ENCODE peak calls at places on chromosomes 11 and 22, in nine cellular contexts. U is CD8-positive, alpha-beta T cell; O is IMR-90; I is brain microvascular endothelial cell; X is heart right ventricle; Q is stomach; C is A549; W is Panc1; R is foreskin fibroblast. J is an unnamed sample.

GRCh38 chr11:74838188-74838587 is 89.5 kb downstream of the RNF169 start:
- DNase-seq in U (no peak), O (peak; percentile 23), I (no peak), X (no peak), Q (no peak), C (no peak), W (no peak), R (no peak), J (no peak)

GRCh38 chr11:31825453-31826391 is 14.6 kb upstream of the PAX6 start:
- DNase-seq in U (no peak), O (no peak), I (no peak), X (no peak), Q (no peak), C (no peak), W (no peak), R (no peak), J (no peak)

GRCh38 chr11:69883292-69884255 is 64.4 kb upstream of the FGF3 start:
- DNase-seq in U (no peak), O (no peak), I (no peak), X (no peak), Q (no peak), C (no peak), W (no peak), R (no peak), J (no peak)

GRCh38 chr22:48287031-48287430 is 1524.6 kb downstream of the TBC1D22A start:
- DNase-seq in U (no peak), O (no peak), I (no peak), X (no peak), Q (no peak), C (peak; percentile 25), W (no peak), R (no peak), J (no peak)

GRCh38 chr11:121248496-121248895 is 44.1 kb upstream of the SC5D start:
- DNase-seq in U (no peak), O (no peak), I (no peak), X (no peak), Q (no peak), C (no peak), W (no peak), R (no peak), J (no peak)

GRCh38 chr22:18032455-18033101 is 8.2 kb upstream of the MICAL3 start:
- DNase-seq in U (no peak), O (peak; percentile 83), I (peak; percentile 14), X (no peak), Q (no peak), C (peak; percentile 48), W (peak; percentile 72), R (peak; percentile 93), J (no peak)

GRCh38 chr11:71131861-71132260 is 120.5 kb downstream of the SHANK2 start:
- DNase-seq in U (no peak), O (no peak), I (no peak), X (no peak), Q (no peak), C (no peak), W (no peak), R (no peak), J (no peak)

GRCh38 chr11:111417011-111417765 is 38.1 kb upstream of the POU2AF1 start:
- DNase-seq in U (no peak), O (peak; percentile 73), I (no peak), X (no peak), Q (no peak), C (no peak), W (no peak), R (no peak), J (no peak)

GRCh38 chr11:46868912-46869311 is 22.8 kb upstream of the CKAP5 start:
- DNase-seq in U (no peak), O (no peak), I (no peak), X (no peak), Q (no peak), C (no peak), W (no peak), R (no peak), J (no peak)

GRCh38 chr11:20647976-20648565 is 21.3 kb upstream of the NELL1 start:
- DNase-seq in U (no peak), O (peak; percentile 33), I (peak; percentile 45), X (no peak), Q (peak; percentile 36), C (peak; percentile 41), W (peak; percentile 51), R (peak; percentile 61), J (peak; percentile 8)

GRCh38 chr11:90635145-90635544 is 412.3 kb upstream of the CHORDC1 start:
- DNase-seq in U (no peak), O (no peak), I (no peak), X (no peak), Q (no peak), C (no peak), W (no peak), R (no peak), J (no peak)

GRCh38 chr11:33721984-33722383 is 14.2 kb downstream of the CD59 start:
- DNase-seq in U (no peak), O (no peak), I (no peak), X (no peak), Q (no peak), C (no peak), W (no peak), R (no peak), J (no peak)

GRCh38 chr11:299951-300735 is 817 bp upstream of the IFITM5 start:
- DNase-seq in U (peak; percentile 72), O (peak; percentile 28), I (no peak), X (peak; percentile 23), Q (no peak), C (no peak), W (no peak), R (peak; percentile 32), J (no peak)

GRCh38 chr11:83191986-83192385 is 1.5 kb upstream of the ANKRD42 start:
- DNase-seq in U (no peak), O (no peak), I (no peak), X (no peak), Q (no peak), C (no peak), W (no peak), R (no peak), J (no peak)

GRCh38 chr11:123122852-123123251 is 60.9 kb upstream of the HSPA8 start:
- DNase-seq in U (no peak), O (no peak), I (no peak), X (no peak), Q (no peak), C (no peak), W (no peak), R (no peak), J (no peak)

GRCh38 chr11:83827940-83828554 is 541.9 kb upstream of the CCDC90B start:
- DNase-seq in U (no peak), O (peak; percentile 52), I (peak; percentile 35), X (no peak), Q (no peak), C (peak; percentile 40), W (peak; percentile 28), R (peak; percentile 45), J (no peak)

GRCh38 chr11:87173185-87174039 is 135.7 kb downstream of the TMEM135 start:
- DNase-seq in U (no peak), O (peak; percentile 63), I (peak; percentile 36), X (no peak), Q (no peak), C (peak; percentile 68), W (peak; percentile 20), R (peak; percentile 75), J (peak; percentile 42)

GRCh38 chr11:8807544-8808225 is 103.3 kb upstream of the AKIP1 start:
- DNase-seq in U (no peak), O (peak; percentile 93), I (no peak), X (no peak), Q (peak; percentile 46), C (no peak), W (no peak), R (peak; percentile 90), J (peak; percentile 63)

GRCh38 chr11:90753546-90753945 is 530.7 kb upstream of the CHORDC1 start:
- DNase-seq in U (no peak), O (no peak), I (peak; percentile 12), X (no peak), Q (no peak), C (no peak), W (no peak), R (no peak), J (no peak)

GRCh38 chr22:39474351-39474991 is 17.7 kb downstream of the MGAT3 start:
- DNase-seq in U (peak; percentile 9), O (peak; percentile 18), I (no peak), X (no peak), Q (no peak), C (no peak), W (no peak), R (peak; percentile 63), J (no peak)

DNA sequence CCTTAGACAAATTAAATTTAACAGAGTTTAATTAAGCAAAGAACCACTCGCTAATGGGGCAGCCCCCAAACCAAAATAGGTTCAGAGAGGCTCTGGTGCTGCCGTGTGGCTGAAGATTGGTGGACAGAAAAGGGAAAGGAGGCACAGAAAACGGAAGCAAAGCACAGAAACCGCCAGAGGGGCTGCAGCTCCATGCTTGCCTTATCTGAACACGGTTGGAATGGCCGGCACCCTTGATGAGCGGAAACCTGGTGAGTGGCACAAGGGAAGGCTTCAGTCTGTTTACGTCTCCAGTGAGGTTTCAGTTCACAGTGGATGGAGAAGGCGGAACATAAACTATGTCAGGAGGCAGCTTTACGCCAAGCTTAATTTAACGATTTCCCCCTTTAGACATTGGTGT is 5.2 kb upstream of the PRR33 start:
- DNase-seq in U (no peak), O (no peak), I (no peak), X (peak; percentile 14), Q (no peak), C (no peak), W (no peak), R (no peak), J (no peak)
- H3K4me3 ChIP-seq in U (no peak overlapping the region), O (no peak overlapping the region), I (no peak overlapping the region), X (no peak overlapping the region), Q (no peak overlapping the region), C (no peak overlapping the region), W (no peak overlapping the region), R (no peak overlapping the region), J (no peak overlapping the region)

GRCh38 chr11:59144579-59145345 is 2.1 kb downstream of the FAM111A start:
- DNase-seq in U (peak; percentile 77), O (peak; percentile 78), I (peak; percentile 74), X (peak; percentile 70), Q (peak; percentile 76), C (peak; percentile 89), W (peak; percentile 61), R (peak; percentile 88), J (peak; percentile 48)
- TF ChIP-seq CTCF in U (no peak), O (peak; percentile 4), I (peak; percentile 26), X (no peak), Q (no peak), C (no peak), W (peak; percentile 67), R (no peak), J (no peak)

DNA sequence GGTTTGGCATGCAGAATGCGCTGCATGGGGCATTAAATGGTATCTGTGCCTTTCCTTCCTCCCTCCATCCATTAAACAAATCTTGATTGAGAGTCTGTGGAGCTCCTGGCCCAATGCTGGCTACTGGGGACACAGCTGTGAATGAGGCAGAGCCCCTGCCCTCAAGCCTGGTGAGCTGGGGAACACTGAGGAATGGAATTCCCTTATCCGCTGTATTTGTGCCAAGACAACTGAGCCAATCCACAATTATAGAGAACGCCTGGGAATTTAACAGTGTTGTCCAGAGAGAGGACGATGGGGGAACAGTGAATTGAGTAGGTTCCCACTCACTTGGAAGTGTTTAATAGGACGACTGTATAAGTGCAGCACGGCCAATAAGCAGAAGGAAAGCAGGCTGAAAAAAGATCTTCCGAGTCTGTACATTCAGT is 296.0 kb downstream of the MIAT start:
- DNase-seq in U (no peak), O (no peak), I (no peak), X (no peak), Q (no peak), C (no peak), W (no peak), R (no peak), J (no peak)
- H3K4me3 ChIP-seq in U (no peak overlapping the region), O (no peak overlapping the region), I (no peak overlapping the region), X (no peak overlapping the region), Q (no peak overlapping the region), C (no peak overlapping the region), W (no peak overlapping the region), R (no peak overlapping the region), J (no peak overlapping the region)

GRCh38 chr11:2173150-2173693 is 1.6 kb upstream of the TH start:
- DNase-seq in U (no peak), O (no peak), I (no peak), X (no peak), Q (no peak), C (no peak), W (no peak), R (no peak), J (no peak)
- TF ChIP-seq CTCF in U (no peak), O (peak; percentile 34), I (peak; percentile 74), X (no peak), Q (no peak), C (peak; percentile 37), W (peak; percentile 93), R (peak; percentile 45), J (peak; percentile 48)